ENCODE peak calls at places on chromosomes 12 and 14, in four cellular contexts. A is Panc1; U is left lung; I is activated naive CD4-positive, alpha-beta T cell treated with anti-CD3 and anti-CD28 coated beads, Interleukin-2, amount 50 U/mL, for 72 hours. P is an unnamed sample.

GRCh38 chr12:9606736-9607372 is 862 bp downstream of the KLRB1 start:
- ATAC-seq in A (no peak), I (no peak), U (no peak), P (no peak)

GRCh38 chr12:111937429-111937828 is 75.5 kb downstream of the TMEM116 start:
- ATAC-seq in I (no peak), A (no peak), U (no peak), P (no peak)

GRCh38 chr12:67356400-67356799 is 87.2 kb downstream of the CAND1 start:
- ATAC-seq in A (no peak), U (peak), I (no peak), P (no peak)

GRCh38 chr12:105562727-105563072 is 232.2 kb downstream of the C12orf75 start:
- ATAC-seq in I (no peak), U (peak), A (peak), P (no peak)

GRCh38 chr12:128055567-128055966 is 211.4 kb upstream of the TMEM132C start:
- ATAC-seq in I (no peak), A (no peak), U (no peak), P (no peak)

GRCh38 chr12:96456265-96456974 is 33.0 kb upstream of the CFAP54 start:
- ATAC-seq in I (no peak), A (no peak), U (no peak), P (no peak)

GRCh38 chr12:111024205-111024794 is 103.9 kb upstream of the MYL2 start:
- ATAC-seq in A (peak), I (peak), U (peak), P (peak)

GRCh38 chr12:93497456-93497855 is 30.1 kb downstream of the MRPL42 start:
- ATAC-seq in A (no peak), I (no peak), U (no peak), P (peak)

GRCh38 chr12:122842505-122843405 is 7.5 kb downstream of the HIP1R start:
- ATAC-seq in A (no peak), I (no peak), U (peak), P (no peak)

GRCh38 chr14:75399819-75400678 is 27.8 kb upstream of the JDP2 start:
- ATAC-seq in I (no peak), A (no peak), U (peak), P (peak)

GRCh38 chr14:24381363-24382102 is 13.5 kb downstream of the NFATC4 start:
- ATAC-seq in U (no peak), A (no peak), I (peak), P (peak)

GRCh38 chr14:99235578-99235977 is 36.4 kb downstream of the BCL11B start:
- ATAC-seq in A (no peak), I (no peak), U (no peak), P (no peak)

GRCh38 chr14:68181395-68182326 is 362.1 kb downstream of the RAD51B start:
- ATAC-seq in A (peak), I (peak), U (peak), P (peak)

GRCh38 chr12:8828514-8829127 is 6.2 kb downstream of the A2ML1 start:
- ATAC-seq in I (no peak), A (no peak), U (no peak), P (no peak)

GRCh38 chr14:37864861-37865718 is 269.7 kb downstream of the TTC6 start:
- ATAC-seq in A (no peak), U (peak), I (no peak), P (no peak)